ENCODE peak calls at places on chromosomes 7 and 10, in four cellular contexts. X, W, B and Y are unnamed samples.
A peak's percentile ranks its signal among the peaks of the same experiment; 100 is the strongest.

GRCh38 chr10:21265622-21266021 is 259.9 kb downstream of the SKIDA1 start:
- DNase-seq in X (no peak), W (no peak), B (no peak), Y (no peak)

GRCh38 chr7:13359656-13360055 is 629.8 kb downstream of the ETV1 start:
- DNase-seq in X (no peak), W (no peak), B (no peak), Y (no peak)

GRCh38 chr7:37142943-37143342 is 305.7 kb downstream of the ELMO1 start:
- DNase-seq in X (no peak), W (no peak), B (no peak), Y (no peak)

GRCh38 chr7:97342512-97342911 is 225.0 kb downstream of the SDHAF3 start:
- DNase-seq in X (peak; percentile 45), W (no peak), B (no peak), Y (no peak)

GRCh38 chr10:9211228-9211627 is 1156.7 kb downstream of the GATA3 start:
- DNase-seq in X (no peak), W (no peak), B (no peak), Y (no peak)

GRCh38 chr7:27175005-27175625 is 995 bp upstream of the HOXA10 start:
- DNase-seq in X (no peak), W (no peak), B (no peak), Y (no peak)

GRCh38 chr7:151172273-151173141 is 5.0 kb upstream of the GBX1 start:
- DNase-seq in X (peak; percentile 22), W (peak; percentile 63), B (peak; percentile 82), Y (peak; percentile 80)

GRCh38 chr10:93319855-93320254 is 162.3 kb downstream of the MYOF start:
- DNase-seq in X (no peak), W (no peak), B (no peak), Y (no peak)

GRCh38 chr10:97089209-97089865 is 96.4 kb downstream of the SLIT1 start:
- DNase-seq in X (no peak), W (no peak), B (no peak), Y (no peak)

GRCh38 chr10:77821551-77821950 is 105.0 kb downstream of the DLG5 start:
- DNase-seq in X (no peak), W (no peak), B (no peak), Y (no peak)

GRCh38 chr10:132138596-132138995 is 48.2 kb upstream of the DPYSL4 start:
- DNase-seq in X (no peak), W (no peak), B (no peak), Y (no peak)

GRCh38 chr7:108455833-108456677 is at the start of gene NRCAM:
- DNase-seq in X (peak; percentile 85), W (no peak), B (no peak), Y (peak; percentile 44)

GRCh38 chr10:119849031-119849789 is 23.4 kb downstream of the MCMBP start:
- DNase-seq in X (no peak), W (no peak), B (no peak), Y (no peak)

GRCh38 chr10:85098835-85099521 is 770.6 kb downstream of the CCSER2 start:
- DNase-seq in X (no peak), W (no peak), B (no peak), Y (no peak)

GRCh38 chr7:107309296-107309695 is 140.5 kb downstream of the HBP1 start:
- DNase-seq in X (no peak), W (no peak), B (no peak), Y (no peak)

GRCh38 chr10:77400041-77400440 is 237.6 kb downstream of the KCNMA1 start:
- DNase-seq in X (peak; percentile 18), W (no peak), B (no peak), Y (no peak)

GRCh38 chr10:5632430-5632829 is 34.0 kb downstream of the ASB13 start:
- DNase-seq in X (no peak), W (no peak), B (no peak), Y (no peak)

GRCh38 chr7:69654849-69655707 is 56.8 kb downstream of the AUTS2 start:
- DNase-seq in X (peak; percentile 73), W (no peak), B (no peak), Y (no peak)

GRCh38 chr7:133139350-133139749 is 57.5 kb upstream of the CHCHD3 start:
- DNase-seq in X (no peak), W (no peak), B (no peak), Y (no peak)

GRCh38 chr10:16011548-16011947 is 151.2 kb upstream of the MINDY3 start:
- DNase-seq in X (no peak), W (no peak), B (no peak), Y (no peak)

GRCh38 chr10:79399242-79399831 is 46.1 kb downstream of the ZCCHC24 start:
- DNase-seq in X (no peak), W (no peak), B (no peak), Y (no peak)

GRCh38 chr7:95772771-95773581 is 622 bp downstream of the DYNC1I1 start:
- DNase-seq in X (peak; percentile 4), W (no peak), B (no peak), Y (no peak)

GRCh38 chr10:3140280-3140679 is 32.3 kb downstream of the PITRM1 start:
- DNase-seq in X (no peak), W (no peak), B (no peak), Y (no peak)

GRCh38 chr7:91347288-91347687 is 83.1 kb downstream of the FZD1 start:
- DNase-seq in X (no peak), W (no peak), B (no peak), Y (no peak)

GRCh38 chr10:43120948-43121290 is 17.3 kb upstream of the CSGALNACT2 start:
- DNase-seq in X (no peak), W (no peak), B (peak; percentile 44), Y (no peak)

GRCh38 chr10:67618116-67618515 is 77.9 kb downstream of the CTNNA3 start:
- DNase-seq in X (no peak), W (no peak), B (no peak), Y (no peak)

GRCh38 chr7:138606251-138606650 is 94.9 kb downstream of the SVOPL start:
- DNase-seq in X (no peak), W (no peak), B (no peak), Y (no peak)

GRCh38 chr7:11228515-11228914 is 254.8 kb downstream of the PHF14 start:
- DNase-seq in X (peak; percentile 37), W (no peak), B (no peak), Y (no peak)

GRCh38 chr10:5659702-5660528 is 6.5 kb downstream of the ASB13 start:
- DNase-seq in X (no peak), W (no peak), B (no peak), Y (no peak)

GRCh38 chr7:25455649-25456251 is 227.5 kb upstream of the NPVF start:
- DNase-seq in X (no peak), W (no peak), B (no peak), Y (no peak)

GRCh38 chr7:15995027-15995426 is 308.5 kb upstream of the MEOX2 start:
- DNase-seq in X (no peak), W (no peak), B (no peak), Y (no peak)

GRCh38 chr10:33803248-33803647 is 468.8 kb upstream of the NRP1 start:
- DNase-seq in X (no peak), W (no peak), B (no peak), Y (no peak)

GRCh38 chr10:17425584-17426262 is 28.7 kb downstream of the ST8SIA6 start:
- DNase-seq in X (no peak), W (peak; percentile 31), B (no peak), Y (no peak)

GRCh38 chr7:17815318-17815717 is 125.0 kb downstream of the SNX13 start:
- DNase-seq in X (no peak), W (no peak), B (no peak), Y (no peak)

GRCh38 chr10:102775973-102776669 is 32.4 kb downstream of the WBP1L start:
- DNase-seq in X (no peak), W (no peak), B (no peak), Y (peak; percentile 44)

GRCh38 chr10:103621778-103622115 is 128.2 kb downstream of the NEURL1 start:
- DNase-seq in X (no peak), W (no peak), B (no peak), Y (no peak)

GRCh38 chr7:11252011-11252607 is 278.4 kb downstream of the PHF14 start:
- DNase-seq in X (no peak), W (no peak), B (no peak), Y (no peak)

GRCh38 chr10:132810807-132811700 is 25.1 kb upstream of the NKX6-2 start:
- DNase-seq in X (no peak), W (no peak), B (no peak), Y (no peak)

GRCh38 chr10:73585223-73585784 is 5.8 kb downstream of the USP54 start:
- DNase-seq in X (no peak), W (no peak), B (no peak), Y (no peak)